ENCODE peak calls at places on chromosomes 13 and 19, in nine cellular contexts. J is germinal center, D is ovary, H is NCI-H524, V is thoracic aorta, T is neural crest cell, A is IMR-90, O is A673, X is HFFc6. E is an unnamed sample.

GRCh38 chr13:113373811-113374485 is 10.0 kb upstream of the GRTP1 start:
- DNase-seq in H (no peak), O (no peak), T (no peak), J (no peak), X (no peak), D (no peak), V (no peak), A (no peak), E (no peak)

GRCh38 chr13:60111726-60112125 is 52.0 kb downstream of the DIAPH3 start:
- DNase-seq in A (peak), V (no peak), J (no peak), T (no peak), H (no peak), D (no peak), X (peak), O (no peak), E (no peak)

GRCh38 chr19:38650911-38651584 is 3.6 kb downstream of the ACTN4 start:
- DNase-seq in V (no peak), J (no peak), O (no peak), A (peak), D (no peak), X (peak), T (no peak), H (peak), E (no peak)

GRCh38 chr19:40807147-40808020 is 8.4 kb downstream of the EGLN2 start:
- DNase-seq in T (no peak), J (no peak), D (no peak), O (no peak), V (no peak), X (no peak), A (no peak), H (no peak), E (no peak)

GRCh38 chr19:45598267-45599011 is 3.6 kb downstream of the GPR4 start:
- DNase-seq in X (no peak), J (no peak), T (no peak), D (no peak), A (no peak), H (peak), O (no peak), V (no peak), E (no peak)

GRCh38 chr13:20997301-20998061 is 63.9 kb downstream of the LATS2 start:
- DNase-seq in V (no peak), O (peak), H (no peak), J (no peak), T (no peak), D (no peak), A (peak), X (peak), E (no peak)

GRCh38 chr19:48444129-48444932 is 1.5 kb upstream of the GRWD1 start:
- DNase-seq in H (no peak), A (no peak), T (no peak), V (no peak), D (no peak), J (no peak), X (no peak), O (no peak), E (no peak)

GRCh38 chr13:49248433-49249002 is 793 bp downstream of the CDADC1 start:
- DNase-seq in V (no peak), O (peak), D (no peak), T (no peak), X (peak), A (peak), J (peak), H (no peak), E (no peak)

GRCh38 chr13:111232191-111232590 is 88.3 kb upstream of the TEX29 start:
- DNase-seq in O (no peak), V (no peak), D (no peak), A (no peak), X (no peak), T (no peak), J (no peak), H (no peak), E (peak)

GRCh38 chr19:39319892-39320168 is 833 bp downstream of the LRFN1 start:
- DNase-seq in V (no peak), H (peak), X (no peak), A (no peak), O (no peak), D (no peak), J (no peak), T (no peak), E (no peak)

GRCh38 chr19:31378404-31378803 is 29.2 kb upstream of the TSHZ3 start:
- DNase-seq in D (peak), J (no peak), H (no peak), O (no peak), X (peak), V (no peak), T (no peak), A (peak), E (no peak)

GRCh38 chr13:94079876-94080275 is 399.6 kb downstream of the DCT start:
- DNase-seq in A (peak), X (no peak), T (no peak), O (peak), D (no peak), V (no peak), J (no peak), H (no peak), E (no peak)

GRCh38 chr13:80359459-80360297 is 18.8 kb upstream of the SPRY2 start:
- DNase-seq in A (no peak), X (no peak), V (no peak), J (no peak), T (peak), O (peak), D (no peak), H (peak), E (no peak)

GRCh38 chr19:32186542-32187330 is 158.7 kb upstream of the ZNF507 start:
- DNase-seq in X (no peak), V (no peak), A (no peak), D (no peak), O (no peak), H (no peak), J (no peak), T (no peak), E (no peak)

GRCh38 chr13:24649685-24650038 is 30.5 kb upstream of the ATP12A start:
- DNase-seq in H (no peak), A (no peak), J (no peak), T (no peak), V (no peak), O (no peak), X (no peak), D (no peak), E (no peak)

GRCh38 chr19:11338164-11338563 is 1.3 kb downstream of the RAB3D start:
- DNase-seq in D (no peak), X (no peak), J (no peak), V (no peak), O (no peak), A (no peak), T (no peak), H (no peak), E (no peak)

GRCh38 chr13:32495841-32496240 is 42.8 kb downstream of the N4BP2L2 start:
- DNase-seq in X (no peak), V (no peak), J (no peak), T (no peak), H (no peak), O (no peak), A (no peak), D (no peak), E (no peak)

GRCh38 chr13:45299194-45299593 is 41.8 kb downstream of the TPT1 start:
- DNase-seq in V (no peak), D (no peak), O (no peak), J (no peak), A (peak), T (no peak), X (no peak), H (no peak), E (no peak)

GRCh38 chr13:113930711-113931637 is 42.9 kb downstream of the C13orf46 start:
- DNase-seq in X (no peak), A (no peak), T (no peak), O (no peak), V (peak), H (no peak), J (no peak), D (peak), E (peak)

GRCh38 chr13:23921451-23921888 is 24.2 kb upstream of the C1QTNF9B start:
- DNase-seq in O (peak), T (peak), A (peak), H (peak), D (no peak), J (no peak), V (no peak), X (peak), E (no peak)

GRCh38 chr13:110616103-110617101 is 1.1 kb downstream of the NAXD start:
- DNase-seq in V (peak), A (peak), J (peak), X (peak), O (peak), T (no peak), D (peak), H (no peak), E (no peak)

GRCh38 chr13:111347438-111347837 is 27.0 kb downstream of the TEX29 start:
- DNase-seq in D (no peak), V (no peak), X (no peak), J (no peak), A (no peak), H (no peak), O (no peak), T (no peak), E (peak)

GRCh38 chr13:107205318-107206112 is 637.6 kb upstream of the ARGLU1 start:
- DNase-seq in D (peak), J (peak), X (peak), O (peak), A (peak), H (peak), V (no peak), T (peak), E (peak)

GRCh38 chr13:96075953-96076543 is 13.9 kb upstream of the HS6ST3 start:
- DNase-seq in D (no peak), O (peak), T (no peak), J (peak), X (peak), A (peak), H (no peak), V (no peak), E (no peak)

GRCh38 chr13:66879971-66880370 is 350.2 kb downstream of the PCDH9 start:
- DNase-seq in V (no peak), T (no peak), J (no peak), A (no peak), X (no peak), O (no peak), D (no peak), H (no peak), E (no peak)

GRCh38 chr19:38730470-38730730 is 13.9 kb downstream of the CAPN12 start:
- DNase-seq in V (no peak), J (no peak), H (no peak), O (no peak), D (no peak), T (no peak), A (no peak), X (no peak), E (no peak)

GRCh38 chr13:93534181-93534700 is 307.6 kb downstream of the GPC6 start:
- DNase-seq in A (no peak), J (no peak), X (no peak), D (no peak), V (no peak), O (no peak), T (no peak), H (no peak), E (no peak)

GRCh38 chr19:35267818-35268545 is 780 bp upstream of the USF2 start:
- DNase-seq in T (peak), D (peak), A (peak), V (no peak), H (peak), O (peak), J (peak), X (peak), E (peak)

GRCh38 chr13:68439821-68440220 is 1209.7 kb upstream of the PCDH9 start:
- DNase-seq in A (no peak), X (no peak), D (no peak), T (no peak), H (no peak), J (no peak), O (no peak), V (no peak), E (no peak)

E was measured in osteocyte.